ENCODE peak calls at places on chromosomes 11 and 22, in four cellular contexts. C is stimulated activated CD4-positive, alpha-beta T cell treated with anti-CD3 and anti-CD28 coated beads, Interleukin-1b, Interleukin-23, amount 100 ng/mL, for 1 hour; V is neuronal stem cell; R is IMR-90. F is an unnamed sample.

GRCh38 chr11:28878025-28878424 is 769.8 kb downstream of the METTL15 start:
- DNase-seq in R (peak), V (no peak), C (no peak), F (peak)

GRCh38 chr11:68118753-68119448 is 2.3 kb downstream of the CHKA start:
- DNase-seq in C (no peak), V (no peak), R (peak), F (peak)

GRCh38 chr11:64482588-64482987 is 108.4 kb upstream of the SLC22A12 start:
- DNase-seq in C (no peak), R (no peak), V (no peak), F (no peak)

GRCh38 chr22:28154856-28155255 is 235.8 kb upstream of the PITPNB start:
- DNase-seq in C (no peak), R (peak), V (no peak), F (peak)

GRCh38 chr11:69288883-69289242 is 5.1 kb upstream of the MYEOV start:
- DNase-seq in R (no peak), V (no peak), C (no peak), F (no peak)

GRCh38 chr11:116225236-116225635 is 547.6 kb downstream of the BUD13 start:
- DNase-seq in C (no peak), R (no peak), V (no peak), F (no peak)

GRCh38 chr11:76448506-76448905 is 3.7 kb downstream of the EMSY start:
- DNase-seq in C (no peak), V (no peak), R (no peak), F (no peak)

GRCh38 chr11:20310596-20311394 is 52.7 kb upstream of the HTATIP2 start:
- DNase-seq in V (peak), C (no peak), R (no peak), F (no peak)

GRCh38 chr11:95301497-95301896 is 70.5 kb upstream of the SESN3 start:
- DNase-seq in C (no peak), R (no peak), V (no peak), F (no peak)